ENCODE peak calls at places on chromosomes 11 and 22, in five cellular contexts. One of them, this sample, is unnamed.

GRCh38 chr11:17117262-17117661 is 39.8 kb upstream of the RPS13 start:
- DNase-seq in GM20000: no peak
- DNase-seq in sigmoid colon: no peak
- DNase-seq in memory B cell: no peak
- DNase-seq in left colon: no peak
- DNase-seq in this sample: no peak

GRCh38 chr22:32862083-32862482 is 60.6 kb downstream of the TIMP3 start:
- DNase-seq in GM20000: no peak
- DNase-seq in memory B cell: no peak
- DNase-seq in left colon: no peak
- DNase-seq in sigmoid colon: no peak
- DNase-seq in this sample: no peak

GRCh38 chr22:18152519-18152918 is 2.5 kb downstream of the USP18 start:
- DNase-seq in sigmoid colon: no peak
- DNase-seq in memory B cell: no peak
- DNase-seq in left colon: no peak
- DNase-seq in GM20000: peak
- DNase-seq in this sample: no peak

GRCh38 chr11:19864141-19865120 is 151.8 kb downstream of the NAV2 start:
- DNase-seq in GM20000: no peak
- DNase-seq in sigmoid colon: no peak
- DNase-seq in memory B cell: no peak
- DNase-seq in left colon: no peak
- DNase-seq in this sample: no peak

GRCh38 chr11:1368216-1368615 is 21.5 kb upstream of the BRSK2 start:
- DNase-seq in memory B cell: no peak
- DNase-seq in GM20000: no peak
- DNase-seq in left colon: no peak
- DNase-seq in sigmoid colon: no peak
- DNase-seq in this sample: no peak

GRCh38 chr22:33823552-33823951 is 96.7 kb downstream of the LARGE1 start:
- DNase-seq in memory B cell: no peak
- DNase-seq in sigmoid colon: no peak
- DNase-seq in GM20000: no peak
- DNase-seq in left colon: no peak
- DNase-seq in this sample: no peak

GRCh38 chr22:29334696-29335344 is 19.3 kb upstream of the RASL10A start:
- DNase-seq in left colon: no peak
- DNase-seq in sigmoid colon: no peak
- DNase-seq in GM20000: no peak
- DNase-seq in memory B cell: no peak
- DNase-seq in this sample: no peak

GRCh38 chr11:96219981-96220623 is 122.9 kb downstream of the MAML2 start:
- DNase-seq in GM20000: no peak
- DNase-seq in memory B cell: no peak
- DNase-seq in left colon: no peak
- DNase-seq in sigmoid colon: no peak
- DNase-seq in this sample: no peak

GRCh38 chr11:88692306-88692705 is 354.8 kb upstream of the CTSC start:
- DNase-seq in GM20000: no peak
- DNase-seq in memory B cell: no peak
- DNase-seq in sigmoid colon: no peak
- DNase-seq in left colon: no peak
- DNase-seq in this sample: no peak

GRCh38 chr11:63516109-63516508 is 10.2 kb downstream of the LGALS12 start:
- DNase-seq in left colon: no peak
- DNase-seq in GM20000: no peak
- DNase-seq in memory B cell: no peak
- DNase-seq in sigmoid colon: no peak
- DNase-seq in this sample: no peak

GRCh38 chr11:46332568-46333128 is 14.6 kb upstream of the DGKZ start:
- DNase-seq in sigmoid colon: no peak
- DNase-seq in left colon: no peak
- DNase-seq in memory B cell: peak
- DNase-seq in GM20000: no peak
- DNase-seq in this sample: no peak

GRCh38 chr22:17192186-17192585 is 27.0 kb downstream of the ADA2 start:
- DNase-seq in memory B cell: no peak
- DNase-seq in sigmoid colon: no peak
- DNase-seq in left colon: no peak
- DNase-seq in GM20000: no peak
- DNase-seq in this sample: no peak

GRCh38 chr11:64546176-64546575 is 44.8 kb upstream of the SLC22A12 start:
- DNase-seq in sigmoid colon: no peak
- DNase-seq in left colon: no peak
- DNase-seq in memory B cell: no peak
- DNase-seq in GM20000: no peak
- DNase-seq in this sample: no peak